ENCODE peak calls at places on chromosomes 2 and 18, in ten cellular contexts. E is ovary; W is fibroblast of villous mesenchyme; H is AG09309; K is fibroblast of mammary gland; T is psoas muscle; V is SJSA1; U is right cardiac atrium; F is CD4-positive, CD25-positive, alpha-beta regulatory T cell; O is GM23338. B is an unnamed sample.

GRCh38 chr2:202339052-202339870 is 36.9 kb upstream of the BMPR2 start:
- DNase-seq in K (peak), F (no peak), V (no peak), H (no peak), O (no peak), W (peak), U (no peak), T (no peak), E (no peak), B (no peak)

GRCh38 chr2:28436525-28437051 is 43.9 kb downstream of the FOSL2 start:
- DNase-seq in T (no peak), U (no peak), H (no peak), V (no peak), W (no peak), K (no peak), F (no peak), O (no peak), E (no peak), B (peak)

GRCh38 chr2:96523659-96524481 is 12.7 kb upstream of the ARID5A start:
- DNase-seq in K (peak), V (no peak), O (no peak), U (no peak), H (peak), T (no peak), F (no peak), E (no peak), W (peak), B (no peak)

GRCh38 chr2:135212757-135213156 is 160.7 kb downstream of the RAB3GAP1 start:
- DNase-seq in H (no peak), K (peak), V (no peak), W (peak), O (peak), T (no peak), E (no peak), F (no peak), U (no peak), B (no peak)

GRCh38 chr2:237923507-237924163 is 43.2 kb upstream of the UBE2F start:
- DNase-seq in T (peak), W (peak), H (no peak), V (peak), E (peak), F (peak), U (peak), O (peak), K (peak), B (peak)

GRCh38 chr2:203534486-203535077 is 519 bp downstream of the RAPH1 start:
- DNase-seq in O (no peak), K (no peak), H (no peak), E (no peak), U (peak), F (peak), T (no peak), V (peak), W (peak), B (peak)

GRCh38 chr18:42052137-42052708 is 97.2 kb downstream of the PIK3C3 start:
- DNase-seq in K (peak), T (no peak), F (peak), V (peak), O (peak), E (no peak), H (no peak), W (peak), U (no peak), B (no peak)

GRCh38 chr2:156536534-156536933 is 100.4 kb downstream of the GPD2 start:
- DNase-seq in E (no peak), H (no peak), W (no peak), F (no peak), K (no peak), O (no peak), U (no peak), T (no peak), V (peak), B (no peak)

GRCh38 chr2:45681675-45682074 is 30.2 kb downstream of the PRKCE start:
- DNase-seq in O (no peak), K (peak), U (peak), E (no peak), W (peak), T (peak), V (peak), F (peak), H (peak), B (no peak)

GRCh38 chr2:114518738-114519137 is 76.3 kb downstream of the DPP10 start:
- DNase-seq in K (no peak), T (no peak), W (no peak), F (no peak), U (no peak), E (no peak), H (no peak), O (no peak), V (no peak), B (no peak)

GRCh38 chr2:44120428-44120827 is 48.2 kb upstream of the PPM1B start:
- DNase-seq in H (peak), O (no peak), T (no peak), W (peak), E (no peak), F (peak), K (peak), U (no peak), V (peak), B (no peak)

DNA sequence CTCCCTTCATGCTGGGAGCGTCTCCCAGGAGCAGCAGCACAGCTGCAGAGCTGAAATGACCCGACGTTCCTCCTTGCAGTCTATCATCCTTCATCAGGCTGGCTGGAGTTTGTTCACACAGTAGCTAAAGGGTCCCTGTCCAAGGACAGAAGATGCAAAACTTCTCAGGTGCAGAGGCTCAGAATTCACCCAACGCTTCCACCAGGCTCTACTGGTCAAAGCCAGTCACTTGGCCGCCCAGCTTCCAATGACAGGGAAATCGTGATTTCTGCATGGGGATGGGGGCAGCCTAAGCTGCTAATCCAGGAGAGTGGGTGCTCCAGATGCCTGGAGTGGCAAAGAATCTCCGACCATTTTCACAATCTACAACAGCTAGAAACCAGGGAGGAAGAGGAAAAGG is 97.0 kb upstream of the SALL3 start:
- DNase-seq in H (no peak), O (no peak), U (no peak), V (no peak), K (no peak), T (no peak), F (no peak), E (no peak), W (no peak), B (no peak)
- H3K4me3 ChIP-seq in H (no peak), O (no peak), U (no peak), V (no peak), K (no peak), T (no peak), F (no peak), E (no peak), W (no peak), B (no peak)

DNA sequence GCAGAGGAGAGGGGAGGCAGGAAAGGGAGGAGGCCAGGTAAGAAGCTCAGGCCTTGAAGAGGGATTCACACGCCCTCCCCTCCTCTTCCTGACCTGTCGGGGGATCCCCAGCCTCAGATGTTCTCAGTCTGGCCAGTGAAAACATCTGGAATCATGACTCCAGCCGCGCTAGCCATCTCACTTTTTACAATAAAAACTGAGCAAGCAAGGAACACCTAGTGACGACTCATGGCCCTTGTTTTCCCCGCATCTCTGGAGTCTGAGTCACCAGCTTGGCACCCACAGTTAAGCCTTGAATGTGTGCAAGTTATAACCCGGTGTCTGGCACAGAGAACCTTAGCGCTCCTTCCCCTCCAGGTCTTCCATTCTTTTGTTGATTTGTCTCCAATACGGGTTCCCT is 74.3 kb downstream of the SH3BP4 start:
- DNase-seq in W (peak), T (no peak), H (peak), V (peak), K (peak), O (no peak), F (no peak), E (no peak), U (no peak), B (peak)
- H3K4me3 ChIP-seq in W (no peak), T (no peak), H (no peak), V (no peak), K (no peak), O (no peak), F (no peak), E (no peak), U (no peak), B (no peak)

DNA sequence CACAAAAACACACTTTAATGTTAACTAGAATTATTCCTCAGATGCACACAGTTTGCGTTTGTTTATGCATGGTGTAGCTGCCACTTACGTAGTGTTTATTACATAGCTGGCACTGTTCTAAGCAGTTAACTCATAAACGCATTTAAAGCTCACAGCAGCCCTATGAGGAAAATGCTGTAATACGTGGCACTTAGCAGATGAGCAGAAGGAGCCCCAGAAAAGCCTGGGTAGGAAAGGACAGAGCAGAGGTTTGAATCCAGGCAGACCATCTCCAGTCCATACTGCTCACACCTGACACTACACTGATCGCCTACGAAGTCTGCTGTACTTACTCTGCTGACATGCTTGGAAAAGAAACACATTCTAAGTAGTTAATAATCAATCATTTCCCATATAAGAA is 66.6 kb downstream of the BCL2 start:
- DNase-seq in U (no peak), T (no peak), K (no peak), F (no peak), H (no peak), W (peak), V (no peak), E (no peak), O (no peak), B (no peak)
- H3K4me3 ChIP-seq in U (no peak), T (peak), K (no peak), F (no peak), H (no peak), W (no peak), V (no peak), E (no peak), O (no peak), B (no peak)

DNA sequence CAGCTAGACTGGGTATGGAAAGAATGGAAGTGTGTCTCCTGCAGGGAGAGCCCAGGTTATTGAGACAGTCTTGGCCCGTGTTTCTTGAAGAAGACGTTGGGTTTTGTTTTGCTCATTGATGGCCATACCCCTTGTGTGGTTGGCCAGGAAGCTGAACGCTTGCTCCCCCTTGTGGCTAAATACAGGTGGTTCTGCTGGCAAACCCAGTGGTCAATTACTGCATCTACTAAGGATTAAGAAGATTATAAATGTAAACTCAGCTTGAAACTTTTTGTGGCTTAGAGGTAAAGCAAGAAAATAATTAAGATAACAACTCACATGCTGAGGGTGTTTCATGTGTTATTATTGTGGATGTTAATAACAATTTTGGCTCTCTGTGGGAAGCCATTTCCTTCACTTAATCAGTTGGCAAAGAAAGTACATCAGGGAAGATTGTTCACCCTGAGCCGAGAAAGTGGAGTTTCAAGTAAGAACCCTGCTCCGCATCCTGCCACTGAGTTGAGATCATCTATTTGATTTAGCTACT is 91.8 kb downstream of the NEDD4L start:
- DNase-seq in T (no peak), F (peak), U (peak), O (peak), W (peak), E (peak), K (peak), V (peak), H (peak), B (peak)
- H3K4me3 ChIP-seq in T (no peak), F (no peak), U (no peak), O (no peak), W (no peak), E (no peak), K (peak), V (no peak), H (no peak), B (no peak)

DNA sequence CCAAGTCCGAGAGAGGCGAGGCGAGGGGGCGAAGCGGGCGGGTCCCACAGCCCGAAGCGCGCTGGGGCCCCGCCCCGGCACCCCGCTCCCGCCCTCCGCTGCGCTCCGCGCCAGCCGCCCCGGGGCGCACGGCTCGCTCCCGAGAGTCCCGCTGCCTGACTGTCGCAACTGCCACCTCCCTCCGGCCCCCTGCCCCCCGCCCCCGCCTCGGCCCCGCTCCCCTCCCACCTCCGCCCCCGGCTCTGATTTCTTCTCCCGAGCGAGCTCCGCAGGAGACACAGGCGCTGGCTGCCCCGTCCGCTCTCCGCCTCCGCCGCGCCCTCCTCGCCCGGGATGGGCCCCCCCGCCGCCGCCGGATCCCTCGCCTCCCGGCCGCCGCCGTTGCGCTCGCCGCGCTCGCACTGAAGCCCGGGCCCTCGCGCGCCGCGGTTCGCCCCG is at the start of gene WNT6:
- DNase-seq in V (no peak), F (no peak), T (no peak), K (no peak), W (no peak), O (peak), U (no peak), H (no peak), E (no peak), B (no peak)
- H3K4me3 ChIP-seq in V (peak), F (no peak), T (peak), K (no peak), W (peak), O (peak), U (peak), H (no peak), E (peak), B (peak)

DNA sequence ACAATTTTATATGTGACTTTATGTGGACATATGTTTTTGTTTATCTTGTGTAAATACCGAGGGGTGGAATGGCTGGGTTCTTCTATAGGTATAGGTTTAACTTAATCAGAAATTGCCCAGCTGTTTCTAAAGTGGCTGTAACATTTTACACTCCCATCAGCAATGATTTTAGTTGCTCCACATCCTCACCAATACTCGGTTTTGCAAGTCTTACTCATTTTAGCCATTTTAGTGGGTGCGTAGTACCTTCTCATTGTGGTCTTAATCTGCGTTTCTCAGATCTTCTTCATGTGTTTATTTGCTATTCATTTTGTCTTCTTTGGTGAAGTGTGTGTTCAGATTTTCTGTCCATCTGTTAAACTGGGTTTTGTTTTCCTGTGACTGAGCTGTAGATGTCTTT is 95.4 kb upstream of the BCL2L11 start:
- DNase-seq in W (no peak), H (no peak), K (no peak), U (no peak), F (no peak), O (no peak), E (no peak), T (no peak), V (no peak), B (no peak)
- H3K4me3 ChIP-seq in W (no peak), H (no peak), K (no peak), U (no peak), F (no peak), O (no peak), E (no peak), T (no peak), V (no peak), B (no peak)

DNA sequence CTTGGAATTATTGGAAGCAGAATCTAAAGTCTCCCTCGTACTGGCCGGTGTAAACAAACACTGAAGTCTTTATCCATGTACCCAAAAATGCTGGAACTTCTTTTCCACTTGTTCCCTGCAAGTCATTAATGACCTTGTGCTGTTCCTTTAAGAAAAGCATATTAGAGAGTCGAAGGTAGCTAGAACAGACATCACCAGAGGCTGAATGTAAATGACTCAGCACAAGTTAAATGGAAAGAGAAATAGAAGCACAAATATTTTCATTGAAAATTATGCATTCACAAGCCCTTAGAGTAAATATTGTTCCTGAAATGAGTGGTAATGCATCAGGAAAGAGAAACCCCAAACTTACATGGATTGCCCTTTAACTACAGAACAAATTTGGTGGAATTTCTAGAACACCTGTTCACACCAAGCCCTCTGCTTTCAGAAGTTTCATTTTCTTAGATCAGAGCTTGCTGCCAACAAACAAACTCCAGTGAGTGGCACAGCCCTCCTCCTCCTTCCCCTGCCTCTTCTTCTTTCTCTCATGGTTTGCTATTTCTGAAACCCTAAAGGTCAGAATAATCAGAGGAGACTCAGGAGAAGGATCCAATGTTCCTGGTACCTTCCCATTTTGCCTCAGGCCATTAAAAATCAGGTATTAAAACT is 264.3 kb downstream of the TXNL1 start:
- DNase-seq in V (peak), E (no peak), F (no peak), O (no peak), U (no peak), T (no peak), W (peak), K (no peak), H (no peak), B (no peak)
- H3K4me3 ChIP-seq in V (no peak), E (no peak), F (no peak), O (no peak), U (no peak), T (no peak), W (no peak), K (no peak), H (no peak), B (no peak)

B was measured in transverse colon.